ENCODE peak calls at places on chromosome 3, in four cellular contexts. N is IMR-90, I is K562, E is keratinocyte. Q is an unnamed sample.

GRCh38 chr3:58085616-58086015 is 77.4 kb downstream of the FLNB start:
- DNase-seq in N (no peak), I (no peak), E (no peak), Q (peak)

GRCh38 chr3:127089487-127090145 is 103.3 kb upstream of the PRR23E start:
- DNase-seq in N (no peak), I (no peak), E (no peak), Q (no peak)

GRCh38 chr3:10322355-10322715 is 1.4 kb upstream of the SEC13 start:
- DNase-seq in N (no peak), I (peak), E (no peak), Q (no peak)

GRCh38 chr3:183485093-183485492 is 56.7 kb upstream of the MCF2L2 start:
- DNase-seq in N (no peak), I (no peak), E (no peak), Q (peak)

GRCh38 chr3:151919446-151919845 is 46.0 kb downstream of the SUCNR1 start:
- DNase-seq in N (no peak), I (no peak), E (no peak), Q (no peak)

GRCh38 chr3:69683076-69683806 is 56.0 kb upstream of the MITF start:
- DNase-seq in N (no peak), I (no peak), E (no peak), Q (no peak)

GRCh38 chr3:179410317-179410716 is 41.0 kb downstream of the GNB4 start:
- DNase-seq in N (peak), I (no peak), E (no peak), Q (no peak)

GRCh38 chr3:183306798-183307671 is 54.0 kb downstream of the B3GNT5 start:
- DNase-seq in N (peak), I (peak), E (no peak), Q (peak)

GRCh38 chr3:195001961-195002861 is 268.7 kb downstream of the XXYLT1 start:
- DNase-seq in N (peak), I (peak), E (peak), Q (peak)

GRCh38 chr3:112508261-112508660 is 9.0 kb upstream of the BTLA start:
- DNase-seq in N (no peak), I (no peak), E (no peak), Q (no peak)

GRCh38 chr3:5191555-5192304 is 4.2 kb downstream of the EDEM1 start:
- DNase-seq in N (no peak), I (no peak), E (no peak), Q (peak)

GRCh38 chr3:167941234-167941995 is 154.3 kb downstream of the GOLIM4 start:
- DNase-seq in N (peak), I (peak), E (no peak), Q (no peak)

GRCh38 chr3:48030188-48030587 is 14.0 kb upstream of the MAP4 start:
- DNase-seq in N (no peak), I (no peak), E (no peak), Q (no peak)

GRCh38 chr3:21752749-21753347 is 1.8 kb upstream of the ZNF385D start:
- DNase-seq in N (peak), I (peak), E (no peak), Q (peak)

GRCh38 chr3:98567646-98568280 is 25.6 kb downstream of the CPOX start:
- DNase-seq in N (no peak), I (no peak), E (no peak), Q (no peak)

GRCh38 chr3:17639765-17640164 is 102.7 kb downstream of the TBC1D5 start:
- DNase-seq in N (peak), I (no peak), E (peak), Q (no peak)

GRCh38 chr3:64445318-64446300 is 220.3 kb upstream of the PRICKLE2 start:
- DNase-seq in N (peak), I (no peak), E (no peak), Q (no peak)

GRCh38 chr3:53899730-53900129 is 8.1 kb upstream of the SELENOK start:
- DNase-seq in N (no peak), I (no peak), E (no peak), Q (no peak)

GRCh38 chr3:14434105-14434504 is 31.7 kb downstream of the SLC6A6 start:
- DNase-seq in N (peak), I (no peak), E (no peak), Q (no peak)

GRCh38 chr3:72380193-72380592 is 468.1 kb downstream of the SHQ1 start:
- DNase-seq in N (peak), I (no peak), E (no peak), Q (no peak)

GRCh38 chr3:155908086-155908485 is 37.6 kb downstream of the GMPS start:
- DNase-seq in N (no peak), I (no peak), E (no peak), Q (no peak)

GRCh38 chr3:117746091-117746490 is 1036.5 kb downstream of the TUSC7 start:
- DNase-seq in N (no peak), I (no peak), E (no peak), Q (no peak)

GRCh38 chr3:197266331-197266730 is 32.1 kb downstream of the DLG1 start:
- DNase-seq in N (no peak), I (no peak), E (no peak), Q (no peak)

GRCh38 chr3:127408022-127408683 is 120.3 kb upstream of the PRR20G start:
- DNase-seq in N (no peak), I (no peak), E (no peak), Q (no peak)

GRCh38 chr3:45210308-45211038 is 15.6 kb downstream of the TMEM158 start:
- DNase-seq in N (peak), I (peak), E (no peak), Q (peak)

GRCh38 chr3:82133070-82133606 is 371.7 kb upstream of the GBE1 start:
- DNase-seq in N (peak), I (peak), E (peak), Q (peak)

GRCh38 chr3:37626722-37627565 is 234.7 kb upstream of the CTDSPL start:
- DNase-seq in N (no peak), I (no peak), E (no peak), Q (no peak)

GRCh38 chr3:188452158-188452772 is 298.3 kb downstream of the LPP start:
- DNase-seq in N (no peak), I (no peak), E (no peak), Q (no peak)

GRCh38 chr3:16177962-16178627 is 3.6 kb downstream of the GALNT15 start:
- DNase-seq in N (peak), I (peak), E (peak), Q (peak)

GRCh38 chr3:44016818-44017217 is 224.9 kb upstream of the TOPAZ1 start:
- DNase-seq in N (no peak), I (no peak), E (no peak), Q (no peak)

GRCh38 chr3:171320721-171321120 is 139.5 kb downstream of the TNIK start:
- DNase-seq in N (peak), I (no peak), E (no peak), Q (no peak)

GRCh38 chr3:147654827-147655226 is 245.7 kb downstream of the ZIC1 start:
- DNase-seq in N (no peak), I (no peak), E (no peak), Q (no peak)

GRCh38 chr3:133460809-133461208 is 61.0 kb downstream of the BFSP2 start:
- DNase-seq in N (peak), I (no peak), E (peak), Q (peak)

GRCh38 chr3:122609798-122610559 is 32.5 kb downstream of the PARP15 start:
- DNase-seq in N (peak), I (no peak), E (no peak), Q (peak)

GRCh38 chr3:184305577-184305976 is 6.5 kb downstream of the PSMD2 start:
- DNase-seq in N (peak), I (no peak), E (no peak), Q (no peak)

DNA sequence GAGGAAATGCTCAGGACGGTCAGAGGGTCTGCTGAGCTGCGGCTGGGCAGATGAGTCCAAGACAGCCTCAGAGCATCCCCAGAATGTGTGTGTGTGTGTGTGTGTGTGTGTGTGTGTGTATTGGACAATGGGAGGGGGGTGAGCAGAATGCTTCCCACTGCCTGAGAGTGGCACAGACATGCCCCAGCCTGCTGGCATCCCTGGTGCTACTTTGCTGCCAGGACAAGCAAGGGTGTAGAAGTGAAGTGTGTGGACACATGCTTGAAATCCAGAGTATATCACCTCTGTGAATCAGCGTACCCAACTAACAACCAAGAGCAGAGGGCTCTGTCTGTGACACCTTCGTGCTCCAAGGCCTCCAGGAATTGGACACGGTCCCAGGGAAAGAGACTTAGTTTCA is 76.3 kb downstream of the SLC9A9 start:
- DNase-seq in N (no peak), I (no peak), E (no peak), Q (no peak)
- H2AFZ ChIP-seq in N (no peak), I (no peak), E (no peak), Q (no peak)

GRCh38 chr3:30453364-30454039 is 152.9 kb upstream of the TGFBR2 start:
- DNase-seq in N (no peak), I (no peak), E (no peak), Q (no peak)
- H3K27ac ChIP-seq in N (no peak), I (no peak), E (no peak), Q (no peak)

DNA sequence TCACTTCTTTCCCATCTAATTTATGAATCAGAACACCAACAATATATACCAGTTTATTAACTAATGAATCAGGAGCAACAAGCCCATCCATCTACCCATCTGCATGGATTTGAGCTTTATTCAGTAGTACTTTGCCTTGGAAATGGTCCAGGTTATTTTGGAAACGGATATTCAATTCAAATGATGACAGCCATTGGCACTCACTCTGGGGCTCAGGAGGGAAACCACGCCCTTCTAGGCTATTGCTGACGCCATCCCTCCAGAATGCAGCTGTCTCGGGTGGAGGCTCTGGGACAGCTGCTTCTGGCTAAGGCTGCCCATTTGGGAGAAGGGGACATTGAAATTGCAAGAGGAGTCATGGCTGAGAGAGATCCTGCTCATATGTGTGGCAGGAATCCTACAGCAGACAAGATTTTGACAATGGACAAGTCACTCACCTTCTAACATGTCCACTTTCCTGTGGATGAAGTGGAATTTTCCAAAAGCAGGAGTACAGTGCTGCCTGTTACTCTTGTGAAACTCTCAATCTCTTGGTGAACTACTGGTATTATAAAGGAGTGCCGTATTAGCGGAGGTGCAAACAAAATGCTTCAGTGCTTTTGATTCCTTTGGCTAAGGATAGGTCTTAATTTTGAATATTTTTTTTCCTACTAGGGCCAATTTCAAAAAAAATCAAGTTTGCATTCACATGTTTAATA is 29.3 kb upstream of the TRAK1 start:
- DNase-seq in N (peak), I (no peak), E (peak), Q (no peak)
- H3K9ac ChIP-seq in N (no peak), I (no peak), E (peak), Q (no peak)

GRCh38 chr3:125175321-125176078 is 37.0 kb downstream of the SLC12A8 start:
- DNase-seq in N (no peak), I (no peak), E (no peak), Q (no peak)
- H2AFZ ChIP-seq in N (no peak), I (no peak), E (no peak), Q (no peak)

Q was measured in MM.1S.